ENCODE peak calls at places on chromosome 1, in seven cellular contexts. H is GM23248, A is IMR-90, X is neural progenitor cell, B is endothelial cell of umbilical vein, C is MM.1S, T is fibroblast of lung. Y is an unnamed sample.
A peak's percentile ranks its signal among the peaks of the same experiment; 100 is the strongest.

GRCh38 chr1:147073062-147073432 is 99.2 kb downstream of the PRKAB2 start:
- DNase-seq in H (no peak), A (no peak), X (peak; percentile 7), B (no peak), C (peak; percentile 21), T (no peak), Y (no peak)

GRCh38 chr1:1304331-1305299 is 3.1 kb downstream of the ACAP3 start:
- DNase-seq in H (peak; percentile 89), A (peak; percentile 84), X (peak; percentile 69), B (no peak), C (no peak), T (peak; percentile 73), Y (peak; percentile 68)

GRCh38 chr1:32101233-32101681 is 6.6 kb upstream of the KPNA6 start:
- DNase-seq in H (peak; percentile 76), A (peak; percentile 75), X (no peak), B (no peak), C (no peak), T (peak; percentile 66), Y (no peak)

GRCh38 chr1:12475158-12475934 is 142.7 kb downstream of the DHRS3 start:
- DNase-seq in H (no peak), A (no peak), X (no peak), B (no peak), C (no peak), T (peak; percentile 88), Y (no peak)

GRCh38 chr1:167128261-167129227 is 34.7 kb downstream of the STYXL2 start:
- DNase-seq in H (no peak), A (no peak), X (no peak), B (no peak), C (no peak), T (no peak), Y (no peak)

GRCh38 chr1:193417420-193417819 is 231.0 kb upstream of the B3GALT2 start:
- DNase-seq in H (peak; percentile 35), A (peak; percentile 27), X (no peak), B (no peak), C (no peak), T (peak; percentile 37), Y (peak; percentile 11)

GRCh38 chr1:203342192-203342940 is 8.6 kb downstream of the FMOD start:
- DNase-seq in H (peak; percentile 61), A (peak; percentile 38), X (peak; percentile 79), B (peak; percentile 44), C (peak; percentile 75), T (peak; percentile 27), Y (peak; percentile 36)

GRCh38 chr1:228045871-228046270 is 36.6 kb upstream of the ARF1 start:
- DNase-seq in H (no peak), A (no peak), X (no peak), B (no peak), C (no peak), T (no peak), Y (no peak)

GRCh38 chr1:93519196-93519825 is 71.4 kb downstream of the FNBP1L start:
- DNase-seq in H (peak; percentile 41), A (peak; percentile 64), X (no peak), B (no peak), C (no peak), T (peak; percentile 40), Y (peak; percentile 84)

GRCh38 chr1:43934279-43934985 is 831 bp downstream of the ARTN start:
- DNase-seq in H (peak; percentile 78), A (peak; percentile 53), X (peak; percentile 91), B (peak; percentile 42), C (peak; percentile 72), T (peak; percentile 50), Y (peak; percentile 71)

GRCh38 chr1:37676281-37677243 is 15.8 kb upstream of the CDCA8 start:
- DNase-seq in H (no peak), A (no peak), X (no peak), B (no peak), C (peak; percentile 75), T (no peak), Y (no peak)

GRCh38 chr1:216531308-216532239 is 108.3 kb upstream of the USH2A start:
- DNase-seq in H (peak; percentile 36), A (peak; percentile 41), X (no peak), B (no peak), C (peak; percentile 41), T (peak; percentile 22), Y (peak; percentile 5)

GRCh38 chr1:43241352-43241953 is 28.3 kb upstream of the TMEM125 start:
- DNase-seq in H (peak; percentile 53), A (peak; percentile 54), X (no peak), B (no peak), C (no peak), T (peak; percentile 62), Y (peak; percentile 60)

DNA sequence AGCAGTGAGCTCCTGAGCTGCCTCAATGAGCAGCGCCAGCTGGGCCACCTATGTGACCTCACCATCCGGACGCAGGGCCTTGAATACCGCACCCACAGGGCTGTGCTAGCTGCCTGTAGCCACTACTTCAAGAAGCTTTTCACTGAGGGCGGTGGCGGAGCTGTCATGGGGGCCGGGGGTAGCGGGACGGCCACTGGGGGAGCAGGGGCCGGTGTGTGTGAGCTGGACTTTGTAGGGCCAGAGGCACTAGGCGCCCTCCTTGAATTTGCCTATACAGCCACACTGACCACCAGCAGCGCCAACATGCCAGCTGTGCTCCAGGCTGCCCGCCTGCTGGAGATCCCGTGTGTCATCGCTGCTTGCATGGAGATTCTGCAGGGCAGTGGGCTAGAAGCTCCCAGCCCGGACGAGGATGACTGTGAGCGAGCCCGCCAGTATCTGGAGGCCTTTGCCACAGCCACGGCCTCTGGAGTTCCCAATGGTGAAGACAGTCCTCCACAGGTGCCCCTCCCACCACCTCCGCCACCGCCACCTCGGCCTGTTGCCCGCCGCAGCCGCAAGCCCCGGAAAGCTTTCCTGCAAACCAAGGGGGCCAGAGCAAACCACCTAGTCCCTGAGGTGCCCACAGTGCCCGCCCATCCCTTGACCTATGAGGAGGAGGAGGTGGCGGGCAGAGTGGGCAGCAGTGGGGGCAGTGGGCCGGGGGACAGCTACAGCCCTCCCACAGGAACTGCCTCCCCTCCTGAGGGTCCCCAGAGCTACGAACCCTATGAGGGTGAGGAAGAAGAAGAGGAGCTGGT is 12.3 kb downstream of the ZBTB7B start:
- DNase-seq in H (no peak), A (no peak), X (no peak), B (no peak), C (no peak), T (no peak), Y (no peak)
- H3K4me1 ChIP-seq in H (peaks cover 11% of the 10 kb centered on the region), A (peaks cover 9% of the 10 kb centered on the region), X (peaks cover 47% of the 10 kb centered on the region), B (peaks cover 9% of the 10 kb centered on the region), C (peaks cover 30% of the 10 kb centered on the region), T (peaks cover 16% of the 10 kb centered on the region), Y (peaks cover 33% of the 10 kb centered on the region)

GRCh38 chr1:26693557-26694184 is 2.1 kb upstream of the ARID1A start:
- DNase-seq in H (peak; percentile 45), A (no peak), X (peak; percentile 31), B (no peak), C (no peak), T (no peak), Y (no peak)
- H2AFZ ChIP-seq in H (peak overlapping the region; percentile 97), A (peak overlapping the region; percentile 47), X (no peak overlapping the region), B (peak overlapping the region; percentile 5), C (no peak overlapping the region), T (no peak overlapping the region), Y (peak overlapping the region; percentile 93)

GRCh38 chr1:163772266-163772665 is 450.5 kb downstream of the NUF2 start:
- DNase-seq in H (no peak), A (no peak), X (no peak), B (no peak), C (no peak), T (no peak), Y (no peak)
- H3K4me1 ChIP-seq in H (no peaks in the 10 kb centered on the region), A (no peaks in the 10 kb centered on the region), X (peaks cover 11% of the 10 kb centered on the region), B (no peaks in the 10 kb centered on the region), C (no peaks in the 10 kb centered on the region), T (no peaks in the 10 kb centered on the region), Y (no peaks in the 10 kb centered on the region)

GRCh38 chr1:116767782-116768382 is 13.7 kb downstream of the CD2 start:
- DNase-seq in H (no peak), A (no peak), X (no peak), B (no peak), C (no peak), T (no peak), Y (no peak)
- H2AFZ ChIP-seq in H (no peak overlapping the region), A (no peak overlapping the region), X (no peak overlapping the region), B (no peak overlapping the region), C (no peak overlapping the region), T (no peak overlapping the region), Y (no peak overlapping the region)

DNA sequence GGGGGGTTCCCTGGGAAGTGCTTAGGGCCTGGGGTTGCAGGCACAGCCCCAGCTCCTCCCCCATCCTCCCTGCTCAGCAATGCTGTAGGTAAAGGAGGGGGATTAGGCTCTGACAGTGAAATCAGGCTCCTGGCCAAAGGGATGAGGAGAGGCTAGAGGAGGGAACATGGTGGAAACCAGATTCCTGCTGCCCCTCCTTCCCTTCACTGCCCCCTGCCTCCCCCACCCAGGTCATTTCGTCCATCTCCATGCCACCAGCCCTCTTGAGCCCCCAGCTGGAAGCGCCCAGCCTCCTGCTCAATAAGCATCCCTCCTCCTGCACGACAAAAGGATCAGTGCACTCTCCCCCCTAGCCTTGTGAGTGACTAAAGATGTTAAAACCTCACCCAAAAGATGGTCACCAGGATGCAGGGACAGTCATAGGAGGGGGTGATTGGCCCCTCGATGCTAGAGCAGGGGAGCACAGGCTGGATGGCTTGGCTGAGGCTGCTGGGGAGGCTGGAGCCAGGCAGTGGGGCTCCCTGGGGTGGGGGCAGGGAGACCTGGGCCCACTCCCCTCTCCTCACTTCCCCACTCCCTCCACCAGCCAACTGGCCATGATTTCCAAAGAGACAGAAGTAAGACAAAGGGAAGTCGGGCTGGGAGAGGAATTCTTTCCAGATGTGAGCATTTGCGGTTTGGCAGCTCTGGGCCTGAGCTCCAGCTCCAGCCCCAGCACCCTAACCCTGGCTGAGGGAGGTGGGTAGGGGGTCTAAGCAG is 2.3 kb upstream of the CRABP2 start:
- DNase-seq in H (peak; percentile 88), A (peak; percentile 51), X (peak; percentile 84), B (no peak), C (no peak), T (peak; percentile 59), Y (no peak)
- H3K4me1 ChIP-seq in H (peaks cover 86% of the 10 kb centered on the region), A (peaks cover 51% of the 10 kb centered on the region), X (peaks cover 74% of the 10 kb centered on the region), B (peaks cover 19% of the 10 kb centered on the region), C (peaks cover 16% of the 10 kb centered on the region), T (peaks cover 51% of the 10 kb centered on the region), Y (peaks cover 59% of the 10 kb centered on the region)

GRCh38 chr1:151009206-151009587 is 948 bp downstream of the PRUNE1 start:
- DNase-seq in H (peak; percentile 62), A (peak; percentile 86), X (no peak), B (no peak), C (no peak), T (peak; percentile 88), Y (no peak)

GRCh38 chr1:151006331-151007052 is at the start of gene MINDY1:
- DNase-seq in H (peak; percentile 93), A (peak; percentile 89), X (peak; percentile 90), B (peak; percentile 88), C (peak; percentile 79), T (peak; percentile 86), Y (peak; percentile 80)

GRCh38 chr1:151009674-151010345 is 1.6 kb downstream of the PRUNE1 start:
- DNase-seq in H (no peak), A (no peak), X (no peak), B (no peak), C (no peak), T (no peak), Y (no peak)

GRCh38 chr1:151008244-151009205 is at the start of gene PRUNE1:
- DNase-seq in H (peak; percentile 99), A (peak; percentile 94), X (peak; percentile 98), B (peak; percentile 98), C (peak; percentile 99), T (peak; percentile 92), Y (peak; percentile 93)

GRCh38 chr1:151007853-151008243 is 401 bp upstream of the PRUNE1 start:
- DNase-seq in H (no peak), A (no peak), X (no peak), B (no peak), C (no peak), T (no peak), Y (no peak)
- H2AFZ ChIP-seq in H (peak overlapping the region; percentile 71), A (peak overlapping the region; percentile 98), X (peak overlapping the region; percentile 93), B (peak overlapping the region; percentile 29), C (peak overlapping the region; percentile 62), T (peak overlapping the region; percentile 48), Y (peak overlapping the region; percentile 66)